ENCODE peak calls at places on chromosome 7, in five cellular contexts. One of them, this sample, is unnamed.
A peak's percentile ranks its signal among the peaks of the same experiment; 100 is the strongest.

GRCh38 chr7:73703985-73704639 is 15.4 kb downstream of the STX1A start:
- DNase-seq in glomerular endothelial cell: no peak
- DNase-seq in germinal center: peak; percentile 84
- DNase-seq in esophagus muscularis mucosa: no peak
- DNase-seq in islet precursor cell: peak; percentile 90
- DNase-seq in this sample: peak; percentile 36

GRCh38 chr7:78301361-78301760 is 502.8 kb downstream of the PHTF2 start:
- DNase-seq in glomerular endothelial cell: no peak
- DNase-seq in germinal center: no peak
- DNase-seq in esophagus muscularis mucosa: no peak
- DNase-seq in islet precursor cell: no peak
- DNase-seq in this sample: no peak

GRCh38 chr7:229184-229964 is 37.0 kb downstream of the FAM20C start:
- DNase-seq in glomerular endothelial cell: no peak
- DNase-seq in germinal center: no peak
- DNase-seq in esophagus muscularis mucosa: peak; percentile 97
- DNase-seq in islet precursor cell: no peak
- DNase-seq in this sample: no peak

GRCh38 chr7:138195207-138195606 is 118.9 kb downstream of the AKR1D1 start:
- DNase-seq in glomerular endothelial cell: no peak
- DNase-seq in germinal center: no peak
- DNase-seq in esophagus muscularis mucosa: peak; percentile 42
- DNase-seq in islet precursor cell: peak; percentile 58
- DNase-seq in this sample: no peak

GRCh38 chr7:81457858-81458522 is 311.9 kb downstream of the HGF start:
- DNase-seq in glomerular endothelial cell: no peak
- DNase-seq in germinal center: no peak
- DNase-seq in esophagus muscularis mucosa: no peak
- DNase-seq in islet precursor cell: no peak
- DNase-seq in this sample: peak; percentile 15

GRCh38 chr7:156475666-156476065 is 164.9 kb upstream of the RNF32 start:
- DNase-seq in glomerular endothelial cell: no peak
- DNase-seq in germinal center: no peak
- DNase-seq in esophagus muscularis mucosa: no peak
- DNase-seq in islet precursor cell: peak; percentile 90
- DNase-seq in this sample: no peak

GRCh38 chr7:7719235-7719634 is 828 bp upstream of the RPA3 start:
- DNase-seq in glomerular endothelial cell: peak; percentile 10
- DNase-seq in germinal center: no peak
- DNase-seq in esophagus muscularis mucosa: no peak
- DNase-seq in islet precursor cell: no peak
- DNase-seq in this sample: no peak

GRCh38 chr7:50565977-50566376 is 772 bp upstream of the DDC start:
- DNase-seq in glomerular endothelial cell: no peak
- DNase-seq in germinal center: no peak
- DNase-seq in esophagus muscularis mucosa: no peak
- DNase-seq in islet precursor cell: no peak
- DNase-seq in this sample: no peak

GRCh38 chr7:23438171-23438570 is 32.1 kb downstream of the IGF2BP3 start:
- DNase-seq in glomerular endothelial cell: no peak
- DNase-seq in germinal center: no peak
- DNase-seq in esophagus muscularis mucosa: no peak
- DNase-seq in islet precursor cell: no peak
- DNase-seq in this sample: no peak

GRCh38 chr7:78080811-78081210 is 282.2 kb downstream of the PHTF2 start:
- DNase-seq in glomerular endothelial cell: no peak
- DNase-seq in germinal center: no peak
- DNase-seq in esophagus muscularis mucosa: no peak
- DNase-seq in islet precursor cell: no peak
- DNase-seq in this sample: no peak

GRCh38 chr7:151711906-151712771 is 164.8 kb downstream of the PRKAG2 start:
- DNase-seq in glomerular endothelial cell: no peak
- DNase-seq in germinal center: no peak
- DNase-seq in esophagus muscularis mucosa: no peak
- DNase-seq in islet precursor cell: no peak
- DNase-seq in this sample: no peak

GRCh38 chr7:41579961-41580935 is 122.6 kb downstream of the INHBA start:
- DNase-seq in glomerular endothelial cell: peak; percentile 95
- DNase-seq in germinal center: no peak
- DNase-seq in esophagus muscularis mucosa: no peak
- DNase-seq in islet precursor cell: no peak
- DNase-seq in this sample: peak; percentile 95

GRCh38 chr7:43431020-43431595 is 151.8 kb upstream of the STK17A start:
- DNase-seq in glomerular endothelial cell: no peak
- DNase-seq in germinal center: no peak
- DNase-seq in esophagus muscularis mucosa: peak; percentile 75
- DNase-seq in islet precursor cell: peak; percentile 73
- DNase-seq in this sample: no peak

GRCh38 chr7:90163534-90163933 is 9.3 kb downstream of the STEAP1 start:
- DNase-seq in glomerular endothelial cell: no peak
- DNase-seq in germinal center: no peak
- DNase-seq in esophagus muscularis mucosa: no peak
- DNase-seq in islet precursor cell: no peak
- DNase-seq in this sample: no peak

GRCh38 chr7:156191090-156191489 is 378.8 kb upstream of the SHH start:
- DNase-seq in glomerular endothelial cell: no peak
- DNase-seq in germinal center: no peak
- DNase-seq in esophagus muscularis mucosa: no peak
- DNase-seq in islet precursor cell: no peak
- DNase-seq in this sample: no peak

GRCh38 chr7:54664235-54665228 is 94.5 kb downstream of the SEC61G start:
- DNase-seq in glomerular endothelial cell: no peak
- DNase-seq in germinal center: peak; percentile 30
- DNase-seq in esophagus muscularis mucosa: no peak
- DNase-seq in islet precursor cell: peak; percentile 95
- DNase-seq in this sample: peak; percentile 17

GRCh38 chr7:1696671-1697498 is 26.8 kb downstream of the ELFN1 start:
- DNase-seq in glomerular endothelial cell: no peak
- DNase-seq in germinal center: no peak
- DNase-seq in esophagus muscularis mucosa: no peak
- DNase-seq in islet precursor cell: peak; percentile 50
- DNase-seq in this sample: no peak

GRCh38 chr7:83861-84632 is 108.3 kb upstream of the FAM20C start:
- DNase-seq in glomerular endothelial cell: no peak
- DNase-seq in germinal center: no peak
- DNase-seq in esophagus muscularis mucosa: no peak
- DNase-seq in islet precursor cell: peak; percentile 37
- DNase-seq in this sample: no peak

GRCh38 chr7:2774935-2775334 is 69.2 kb downstream of the GNA12 start:
- DNase-seq in glomerular endothelial cell: no peak
- DNase-seq in germinal center: no peak
- DNase-seq in esophagus muscularis mucosa: no peak
- DNase-seq in islet precursor cell: no peak
- DNase-seq in this sample: no peak

GRCh38 chr7:75657866-75658265 is 80.9 kb downstream of the HIP1 start:
- DNase-seq in glomerular endothelial cell: no peak
- DNase-seq in germinal center: no peak
- DNase-seq in esophagus muscularis mucosa: no peak
- DNase-seq in islet precursor cell: no peak
- DNase-seq in this sample: no peak

GRCh38 chr7:115574676-115575291 is 455.8 kb downstream of the TFEC start:
- DNase-seq in glomerular endothelial cell: no peak
- DNase-seq in germinal center: no peak
- DNase-seq in esophagus muscularis mucosa: no peak
- DNase-seq in islet precursor cell: no peak
- DNase-seq in this sample: no peak

GRCh38 chr7:115910541-115911164 is 119.9 kb downstream of the TFEC start:
- DNase-seq in glomerular endothelial cell: peak; percentile 31
- DNase-seq in germinal center: peak; percentile 1
- DNase-seq in esophagus muscularis mucosa: no peak
- DNase-seq in islet precursor cell: no peak
- DNase-seq in this sample: peak; percentile 12

GRCh38 chr7:69309601-69310000 is 288.7 kb upstream of the AUTS2 start:
- DNase-seq in glomerular endothelial cell: no peak
- DNase-seq in germinal center: no peak
- DNase-seq in esophagus muscularis mucosa: no peak
- DNase-seq in islet precursor cell: no peak
- DNase-seq in this sample: no peak

GRCh38 chr7:38311329-38311937 is 38.0 kb upstream of the TARP start:
- DNase-seq in glomerular endothelial cell: no peak
- DNase-seq in germinal center: peak; percentile 11
- DNase-seq in esophagus muscularis mucosa: no peak
- DNase-seq in islet precursor cell: no peak
- DNase-seq in this sample: no peak

GRCh38 chr7:138460176-138460648 is at the start of gene TRIM24:
- DNase-seq in glomerular endothelial cell: no peak
- DNase-seq in germinal center: no peak
- DNase-seq in esophagus muscularis mucosa: no peak
- DNase-seq in islet precursor cell: no peak
- DNase-seq in this sample: no peak

GRCh38 chr7:1562126-1562525 is 6.1 kb upstream of the TMEM184A start:
- DNase-seq in glomerular endothelial cell: no peak
- DNase-seq in germinal center: no peak
- DNase-seq in esophagus muscularis mucosa: no peak
- DNase-seq in islet precursor cell: peak; percentile 57
- DNase-seq in this sample: no peak

GRCh38 chr7:143258830-143259229 is 4.4 kb upstream of the GSTK1 start:
- DNase-seq in glomerular endothelial cell: no peak
- DNase-seq in germinal center: peak; percentile 46
- DNase-seq in esophagus muscularis mucosa: no peak
- DNase-seq in islet precursor cell: no peak
- DNase-seq in this sample: no peak

GRCh38 chr7:159022238-159022993 is 122.3 kb downstream of the VIPR2 start:
- DNase-seq in glomerular endothelial cell: no peak
- DNase-seq in germinal center: no peak
- DNase-seq in esophagus muscularis mucosa: no peak
- DNase-seq in islet precursor cell: peak; percentile 40
- DNase-seq in this sample: no peak

GRCh38 chr7:40584667-40585433 is 450.0 kb downstream of the SUGCT start:
- DNase-seq in glomerular endothelial cell: no peak
- DNase-seq in germinal center: no peak
- DNase-seq in esophagus muscularis mucosa: no peak
- DNase-seq in islet precursor cell: no peak
- DNase-seq in this sample: no peak

GRCh38 chr7:36422072-36422471 is 32.4 kb downstream of the ANLN start:
- DNase-seq in glomerular endothelial cell: no peak
- DNase-seq in germinal center: no peak
- DNase-seq in esophagus muscularis mucosa: no peak
- DNase-seq in islet precursor cell: no peak
- DNase-seq in this sample: no peak

GRCh38 chr7:50335795-50336754 is 31.6 kb downstream of the IKZF1 start:
- DNase-seq in glomerular endothelial cell: no peak
- DNase-seq in germinal center: no peak
- DNase-seq in esophagus muscularis mucosa: no peak
- DNase-seq in islet precursor cell: no peak
- DNase-seq in this sample: no peak

GRCh38 chr7:153567426-153567825 is 484.8 kb upstream of the DPP6 start:
- DNase-seq in glomerular endothelial cell: no peak
- DNase-seq in germinal center: no peak
- DNase-seq in esophagus muscularis mucosa: peak; percentile 93
- DNase-seq in islet precursor cell: no peak
- DNase-seq in this sample: no peak

GRCh38 chr7:103929808-103930415 is 59.5 kb downstream of the RELN start:
- DNase-seq in glomerular endothelial cell: no peak
- DNase-seq in germinal center: no peak
- DNase-seq in esophagus muscularis mucosa: peak; percentile 55
- DNase-seq in islet precursor cell: no peak
- DNase-seq in this sample: no peak

GRCh38 chr7:106732045-106732444 is 71.1 kb upstream of the CCDC71L start:
- DNase-seq in glomerular endothelial cell: no peak
- DNase-seq in germinal center: no peak
- DNase-seq in esophagus muscularis mucosa: no peak
- DNase-seq in islet precursor cell: no peak
- DNase-seq in this sample: no peak

GRCh38 chr7:155467846-155468821 is 10.2 kb downstream of the EN2 start:
- DNase-seq in glomerular endothelial cell: no peak
- DNase-seq in germinal center: no peak
- DNase-seq in esophagus muscularis mucosa: no peak
- DNase-seq in islet precursor cell: peak; percentile 62
- DNase-seq in this sample: no peak

GRCh38 chr7:2118630-2119190 is 114.0 kb downstream of the MAD1L1 start:
- DNase-seq in glomerular endothelial cell: no peak
- DNase-seq in germinal center: no peak
- DNase-seq in esophagus muscularis mucosa: no peak
- DNase-seq in islet precursor cell: no peak
- DNase-seq in this sample: no peak

GRCh38 chr7:43847496-43847895 is 21.8 kb downstream of the MRPS24 start:
- DNase-seq in glomerular endothelial cell: no peak
- DNase-seq in germinal center: no peak
- DNase-seq in esophagus muscularis mucosa: no peak
- DNase-seq in islet precursor cell: no peak
- DNase-seq in this sample: no peak